ENCODE peak calls at places on chromosome 10, in four cellular contexts. T is small intestine, U is H7, X is smooth muscle cell of the brain vasculature. L is an unnamed sample.

GRCh38 chr10:11469575-11470391 is 141.7 kb downstream of the USP6NL start:
- DNase-seq in T (no peak), U (peak; percentile 62), X (no peak), L (no peak)

GRCh38 chr10:93762979-93763391 is 5.2 kb downstream of the LGI1 start:
- DNase-seq in T (peak; percentile 5), U (no peak), X (no peak), L (no peak)

GRCh38 chr10:77881636-77882035 is 44.9 kb downstream of the DLG5 start:
- DNase-seq in T (peak; percentile 37), U (no peak), X (no peak), L (no peak)

GRCh38 chr10:72342911-72343310 is 11.8 kb downstream of the DNAJB12 start:
- DNase-seq in T (no peak), U (peak; percentile 25), X (no peak), L (no peak)

GRCh38 chr10:29517352-29517923 is 117.3 kb downstream of the SVIL start:
- DNase-seq in T (peak; percentile 20), U (peak; percentile 90), X (no peak), L (no peak)

GRCh38 chr10:18478354-18478753 is 173.0 kb downstream of the NSUN6 start:
- DNase-seq in T (no peak), U (no peak), X (no peak), L (no peak)

GRCh38 chr10:55629792-55630490 is 731.1 kb downstream of the ZWINT start:
- DNase-seq in T (peak; percentile 56), U (peak; percentile 32), X (no peak), L (no peak)

GRCh38 chr10:12327074-12327473 is 22.3 kb upstream of the CAMK1D start:
- DNase-seq in T (no peak), U (no peak), X (no peak), L (no peak)

GRCh38 chr10:30422981-30423654 is 10.9 kb upstream of the MAP3K8 start:
- DNase-seq in T (peak; percentile 68), U (peak; percentile 33), X (no peak), L (no peak)

GRCh38 chr10:103241262-103242011 is 4.2 kb upstream of the RPEL1 start:
- DNase-seq in T (peak; percentile 98), U (no peak), X (no peak), L (no peak)

GRCh38 chr10:126208736-126209317 is 179.4 kb downstream of the ADAM12 start:
- DNase-seq in T (no peak), U (no peak), X (no peak), L (no peak)

GRCh38 chr10:95467162-95467599 is 94.0 kb downstream of the SORBS1 start:
- DNase-seq in T (peak; percentile 55), U (peak; percentile 60), X (peak; percentile 65), L (no peak)

GRCh38 chr10:83184641-83185040 is 954.7 kb upstream of the GHITM start:
- DNase-seq in T (no peak), U (no peak), X (no peak), L (no peak)

GRCh38 chr10:69010151-69010640 is 21.6 kb downstream of the KIFBP start:
- DNase-seq in T (no peak), U (no peak), X (no peak), L (no peak)

GRCh38 chr10:127949831-127950230 is 42.9 kb downstream of the PTPRE start:
- DNase-seq in T (no peak), U (peak; percentile 26), X (no peak), L (no peak)

GRCh38 chr10:11715815-11716494 is 26.2 kb upstream of the ECHDC3 start:
- DNase-seq in T (peak; percentile 79), U (no peak), X (no peak), L (no peak)

GRCh38 chr10:31317652-31318381 is 1.2 kb upstream of the ZEB1 start:
- DNase-seq in T (no peak), U (no peak), X (no peak), L (no peak)

GRCh38 chr10:47277352-47278151 is 22.4 kb upstream of the GDF10 start:
- DNase-seq in T (peak; percentile 28), U (no peak), X (no peak), L (peak; percentile 26)

GRCh38 chr10:131049051-131049450 is 262.5 kb downstream of the TCERG1L start:
- DNase-seq in T (no peak), U (peak; percentile 87), X (no peak), L (no peak)

GRCh38 chr10:15168296-15168780 is at the start of gene NMT2:
- DNase-seq in T (peak; percentile 85), U (no peak), X (peak; percentile 58), L (peak; percentile 75)

GRCh38 chr10:5284311-5285057 is 80.3 kb upstream of the UCN3 start:
- DNase-seq in T (no peak), U (no peak), X (no peak), L (no peak)

GRCh38 chr10:110629680-110630191 is 14.4 kb upstream of the RBM20 start:
- DNase-seq in T (no peak), U (no peak), X (peak; percentile 50), L (no peak)

GRCh38 chr10:17340144-17340829 is 112.2 kb downstream of the VIM start:
- DNase-seq in T (no peak), U (no peak), X (no peak), L (no peak)

GRCh38 chr10:23918839-23919238 is 290.1 kb upstream of the KIAA1217 start:
- DNase-seq in T (no peak), U (peak; percentile 2), X (no peak), L (no peak)